ENCODE peak calls at places on chromosome 20, in five cellular contexts. One of them, this sample, is unnamed.

GRCh38 chr20:63049561-63050221 is 42.9 kb upstream of the BHLHE23 start:
- DNase-seq in neural crest cell: no peak
- DNase-seq in ELF-1: no peak
- DNase-seq in AG04449: no peak
- DNase-seq in breast epithelium: no peak
- DNase-seq in this sample: no peak

GRCh38 chr20:57941121-57941522 is 231.3 kb upstream of the PMEPA1 start:
- DNase-seq in breast epithelium: no peak
- DNase-seq in ELF-1: no peak
- DNase-seq in neural crest cell: no peak
- DNase-seq in AG04449: no peak
- DNase-seq in this sample: no peak

GRCh38 chr20:47927385-47927851 is 142.1 kb upstream of the SULF2 start:
- DNase-seq in ELF-1: no peak
- DNase-seq in neural crest cell: no peak
- DNase-seq in AG04449: no peak
- DNase-seq in breast epithelium: peak; percentile 67
- DNase-seq in this sample: no peak

GRCh38 chr20:53957421-53958172 is 112.8 kb downstream of the BCAS1 start:
- DNase-seq in neural crest cell: no peak
- DNase-seq in ELF-1: no peak
- DNase-seq in AG04449: no peak
- DNase-seq in breast epithelium: no peak
- DNase-seq in this sample: peak; percentile 64

GRCh38 chr20:13333793-13334192 is 112.7 kb downstream of the ISM1 start:
- DNase-seq in neural crest cell: no peak
- DNase-seq in ELF-1: no peak
- DNase-seq in AG04449: no peak
- DNase-seq in breast epithelium: no peak
- DNase-seq in this sample: no peak

GRCh38 chr20:9999660-10000059 is 35.1 kb upstream of the ANKEF1 start:
- DNase-seq in breast epithelium: no peak
- DNase-seq in AG04449: no peak
- DNase-seq in ELF-1: no peak
- DNase-seq in neural crest cell: no peak
- DNase-seq in this sample: no peak

GRCh38 chr20:1389703-1390385 is 3.0 kb downstream of the FKBP1A start:
- DNase-seq in ELF-1: no peak
- DNase-seq in neural crest cell: no peak
- DNase-seq in breast epithelium: no peak
- DNase-seq in AG04449: no peak
- DNase-seq in this sample: no peak

GRCh38 chr20:47778398-47779354 is 6.6 kb downstream of the SULF2 start:
- DNase-seq in AG04449: no peak
- DNase-seq in neural crest cell: no peak
- DNase-seq in breast epithelium: no peak
- DNase-seq in ELF-1: no peak
- DNase-seq in this sample: no peak

GRCh38 chr20:50379049-50379990 is 130.9 kb upstream of the PTPN1 start:
- DNase-seq in breast epithelium: peak; percentile 94
- DNase-seq in AG04449: peak; percentile 52
- DNase-seq in ELF-1: no peak
- DNase-seq in neural crest cell: no peak
- DNase-seq in this sample: no peak

GRCh38 chr20:63577317-63577894 is 3.4 kb upstream of the HELZ2 start:
- DNase-seq in breast epithelium: peak; percentile 52
- DNase-seq in AG04449: no peak
- DNase-seq in neural crest cell: no peak
- DNase-seq in ELF-1: no peak
- DNase-seq in this sample: no peak

GRCh38 chr20:38790210-38791053 is 15.1 kb upstream of the PPP1R16B start:
- DNase-seq in breast epithelium: no peak
- DNase-seq in AG04449: no peak
- DNase-seq in neural crest cell: peak; percentile 34
- DNase-seq in ELF-1: peak; percentile 50
- DNase-seq in this sample: peak; percentile 21

GRCh38 chr20:11266571-11266970 is 592.8 kb upstream of the JAG1 start:
- DNase-seq in breast epithelium: no peak
- DNase-seq in ELF-1: no peak
- DNase-seq in AG04449: no peak
- DNase-seq in neural crest cell: no peak
- DNase-seq in this sample: no peak

GRCh38 chr20:17215167-17215566 is 11.7 kb upstream of the PCSK2 start:
- DNase-seq in AG04449: no peak
- DNase-seq in ELF-1: no peak
- DNase-seq in breast epithelium: no peak
- DNase-seq in neural crest cell: no peak
- DNase-seq in this sample: no peak

GRCh38 chr20:49447364-49447763 is 35.1 kb downstream of the KCNB1 start:
- DNase-seq in ELF-1: no peak
- DNase-seq in AG04449: no peak
- DNase-seq in breast epithelium: no peak
- DNase-seq in neural crest cell: no peak
- DNase-seq in this sample: no peak

GRCh38 chr20:61254881-61255589 is 3.0 kb downstream of the CDH4 start:
- DNase-seq in breast epithelium: no peak
- DNase-seq in AG04449: no peak
- DNase-seq in ELF-1: no peak
- DNase-seq in neural crest cell: no peak
- DNase-seq in this sample: no peak

GRCh38 chr20:24694727-24695528 is 225.5 kb downstream of the SYNDIG1 start:
- DNase-seq in breast epithelium: peak; percentile 16
- DNase-seq in neural crest cell: no peak
- DNase-seq in ELF-1: no peak
- DNase-seq in AG04449: no peak
- DNase-seq in this sample: no peak

GRCh38 chr20:57622201-57622570 is 2.0 kb upstream of the ZBP1 start:
- DNase-seq in neural crest cell: no peak
- DNase-seq in breast epithelium: no peak
- DNase-seq in AG04449: no peak
- DNase-seq in ELF-1: no peak
- DNase-seq in this sample: no peak

GRCh38 chr20:17442588-17442987 is 88.6 kb downstream of the BFSP1 start:
- DNase-seq in breast epithelium: no peak
- DNase-seq in AG04449: no peak
- DNase-seq in ELF-1: no peak
- DNase-seq in neural crest cell: no peak
- DNase-seq in this sample: no peak

GRCh38 chr20:57714409-57715267 is 4.8 kb upstream of the PMEPA1 start:
- DNase-seq in ELF-1: no peak
- DNase-seq in neural crest cell: no peak
- DNase-seq in AG04449: no peak
- DNase-seq in breast epithelium: no peak
- DNase-seq in this sample: no peak

GRCh38 chr20:20969701-20970100 is 136.5 kb downstream of the LINC00237 start:
- DNase-seq in ELF-1: no peak
- DNase-seq in breast epithelium: no peak
- DNase-seq in AG04449: no peak
- DNase-seq in neural crest cell: no peak
- DNase-seq in this sample: no peak

GRCh38 chr20:10540636-10541493 is 105.8 kb downstream of the SLX4IP start:
- DNase-seq in AG04449: peak; percentile 73
- DNase-seq in ELF-1: no peak
- DNase-seq in breast epithelium: no peak
- DNase-seq in neural crest cell: no peak
- DNase-seq in this sample: no peak

GRCh38 chr20:21048841-21049273 is 57.3 kb downstream of the LINC00237 start:
- DNase-seq in AG04449: no peak
- DNase-seq in breast epithelium: no peak
- DNase-seq in ELF-1: peak; percentile 70
- DNase-seq in neural crest cell: peak; percentile 33
- DNase-seq in this sample: peak; percentile 66

GRCh38 chr20:51854912-51855311 is 52.6 kb upstream of the SALL4 start:
- DNase-seq in neural crest cell: no peak
- DNase-seq in ELF-1: no peak
- DNase-seq in breast epithelium: no peak
- DNase-seq in AG04449: no peak
- DNase-seq in this sample: no peak

GRCh38 chr20:9066196-9066595 is 2.7 kb upstream of the PLCB4 start:
- DNase-seq in ELF-1: no peak
- DNase-seq in breast epithelium: no peak
- DNase-seq in neural crest cell: no peak
- DNase-seq in AG04449: no peak
- DNase-seq in this sample: no peak

GRCh38 chr20:59004493-59004762 is 2.6 kb downstream of the CTSZ start:
- DNase-seq in breast epithelium: no peak
- DNase-seq in AG04449: no peak
- DNase-seq in neural crest cell: no peak
- DNase-seq in ELF-1: no peak
- DNase-seq in this sample: no peak

GRCh38 chr20:57397693-57398108 is 6.5 kb downstream of the RBM38 start:
- DNase-seq in ELF-1: no peak
- DNase-seq in AG04449: no peak
- DNase-seq in neural crest cell: no peak
- DNase-seq in breast epithelium: no peak
- DNase-seq in this sample: no peak

GRCh38 chr20:9147553-9148024 is 78.7 kb downstream of the PLCB4 start:
- DNase-seq in ELF-1: no peak
- DNase-seq in AG04449: no peak
- DNase-seq in breast epithelium: no peak
- DNase-seq in neural crest cell: no peak
- DNase-seq in this sample: no peak

GRCh38 chr20:23889775-23890187 is 10.2 kb upstream of the CST5 start:
- DNase-seq in AG04449: no peak
- DNase-seq in neural crest cell: peak; percentile 60
- DNase-seq in ELF-1: peak; percentile 81
- DNase-seq in breast epithelium: no peak
- DNase-seq in this sample: peak; percentile 45

GRCh38 chr20:44866703-44867335 is 18.7 kb upstream of the YWHAB start:
- DNase-seq in ELF-1: no peak
- DNase-seq in breast epithelium: no peak
- DNase-seq in AG04449: no peak
- DNase-seq in neural crest cell: no peak
- DNase-seq in this sample: no peak

GRCh38 chr20:50731930-50732690 is 730 bp downstream of the PARD6B start:
- DNase-seq in AG04449: no peak
- DNase-seq in breast epithelium: peak; percentile 26
- DNase-seq in ELF-1: peak; percentile 50
- DNase-seq in neural crest cell: no peak
- DNase-seq in this sample: peak; percentile 77

GRCh38 chr20:62501801-62502495 is 26.2 kb upstream of the GATA5 start:
- DNase-seq in ELF-1: no peak
- DNase-seq in AG04449: peak; percentile 4
- DNase-seq in breast epithelium: no peak
- DNase-seq in neural crest cell: no peak
- DNase-seq in this sample: no peak

GRCh38 chr20:3669710-3670367 is 6.6 kb upstream of the GFRA4 start:
- DNase-seq in breast epithelium: no peak
- DNase-seq in neural crest cell: no peak
- DNase-seq in ELF-1: no peak
- DNase-seq in AG04449: no peak
- DNase-seq in this sample: no peak